ENCODE peak calls at places on chromosomes 13 and 19, in five cellular contexts. K is dermis microvascular lymphatic vessel endothelial cell, G is fibroblast of the conjunctiva, F is hepatic stellate cell, U is uterus. H is an unnamed sample.

GRCh38 chr19:10835089-10835753 is 791 bp downstream of the TMED1 start:
- DNase-seq in K (no peak), G (no peak), F (no peak), U (no peak), H (no peak)

GRCh38 chr13:48629282-48629681 is 24.4 kb upstream of the CYSLTR2 start:
- DNase-seq in K (no peak), G (no peak), F (no peak), U (no peak), H (no peak)

GRCh38 chr19:57362419-57362818 is 932 bp upstream of the TRAPPC2B start:
- DNase-seq in K (no peak), G (no peak), F (no peak), U (no peak), H (no peak)

GRCh38 chr13:40306817-40307216 is 359.6 kb downstream of the FOXO1 start:
- DNase-seq in K (no peak), G (no peak), F (no peak), U (no peak), H (no peak)

GRCh38 chr19:4910594-4911273 is 1.4 kb downstream of the UHRF1 start:
- DNase-seq in K (no peak), G (no peak), F (peak; percentile 69), U (no peak), H (peak; percentile 47)

GRCh38 chr19:1942934-1943555 is 2.1 kb downstream of the CSNK1G2 start:
- DNase-seq in K (no peak), G (no peak), F (no peak), U (no peak), H (no peak)

GRCh38 chr13:110563463-110563774 is 1.9 kb upstream of the RAB20 start:
- DNase-seq in K (no peak), G (no peak), F (no peak), U (no peak), H (no peak)

GRCh38 chr13:41501281-41501680 is 43.9 kb downstream of the RGCC start:
- DNase-seq in K (no peak), G (no peak), F (no peak), U (no peak), H (no peak)

GRCh38 chr19:40280608-40281221 is 4.4 kb downstream of the AKT2 start:
- DNase-seq in K (no peak), G (no peak), F (no peak), U (no peak), H (no peak)

GRCh38 chr19:5539431-5539833 is 28.3 kb downstream of the TINCR start:
- DNase-seq in K (no peak), G (no peak), F (no peak), U (no peak), H (no peak)

GRCh38 chr13:89315287-89315686 is 1644.1 kb downstream of the SLITRK5 start:
- DNase-seq in K (no peak), G (no peak), F (no peak), U (no peak), H (no peak)

GRCh38 chr13:113922412-113923118 is 51.3 kb downstream of the C13orf46 start:
- DNase-seq in K (no peak), G (no peak), F (no peak), U (peak; percentile 6), H (no peak)

GRCh38 chr19:47253970-47254369 is 2.4 kb upstream of the CCDC9 start:
- DNase-seq in K (no peak), G (no peak), F (no peak), U (no peak), H (no peak)

GRCh38 chr19:31314849-31315620 is 34.2 kb downstream of the TSHZ3 start:
- DNase-seq in K (no peak), G (no peak), F (no peak), U (no peak), H (no peak)

GRCh38 chr13:40228486-40228885 is 438.0 kb downstream of the FOXO1 start:
- DNase-seq in K (no peak), G (peak; percentile 24), F (no peak), U (peak; percentile 68), H (no peak)

GRCh38 chr13:51803422-51804294 is at the start of gene DHRS12:
- DNase-seq in K (peak; percentile 48), G (peak; percentile 61), F (peak; percentile 87), U (peak; percentile 94), H (peak; percentile 75)

GRCh38 chr13:81929988-81930387 is 1589.1 kb upstream of the SPRY2 start:
- DNase-seq in K (no peak), G (peak; percentile 24), F (no peak), U (no peak), H (peak; percentile 6)

GRCh38 chr19:35721374-35721773 is 3.6 kb downstream of the KMT2B start:
- DNase-seq in K (no peak), G (no peak), F (no peak), U (no peak), H (no peak)

GRCh38 chr13:27043013-27043412 is 128.6 kb downstream of the USP12 start:
- DNase-seq in K (peak; percentile 35), G (peak; percentile 88), F (peak; percentile 93), U (no peak), H (peak; percentile 83)

GRCh38 chr19:37933965-37934364 is 27.0 kb downstream of the SIPA1L3 start:
- DNase-seq in K (peak; percentile 18), G (peak; percentile 21), F (no peak), U (no peak), H (peak; percentile 83)

GRCh38 chr19:31364956-31365355 is 15.7 kb upstream of the TSHZ3 start:
- DNase-seq in K (no peak), G (no peak), F (no peak), U (no peak), H (no peak)

GRCh38 chr13:107322228-107322627 is 754.3 kb upstream of the ARGLU1 start:
- DNase-seq in K (no peak), G (no peak), F (no peak), U (no peak), H (no peak)

GRCh38 chr13:35530147-35530546 is 53.7 kb upstream of the MAB21L1 start:
- DNase-seq in K (no peak), G (no peak), F (no peak), U (no peak), H (no peak)

GRCh38 chr13:21240586-21240985 is 64.1 kb downstream of the MRPL57 start:
- DNase-seq in K (no peak), G (no peak), F (no peak), U (no peak), H (no peak)

GRCh38 chr19:29292146-29292545 is 79.2 kb upstream of the UQCRFS1 start:
- DNase-seq in K (no peak), G (no peak), F (no peak), U (no peak), H (no peak)

GRCh38 chr19:42634409-42635232 is 39.9 kb upstream of the CEACAM8 start:
- DNase-seq in K (no peak), G (peak; percentile 5), F (peak; percentile 46), U (no peak), H (peak; percentile 27)

GRCh38 chr19:17091758-17092333 is 16.3 kb downstream of the MYO9B start:
- DNase-seq in K (no peak), G (no peak), F (no peak), U (no peak), H (no peak)

GRCh38 chr13:99425485-99426341 is 75.6 kb upstream of the TM9SF2 start:
- DNase-seq in K (no peak), G (no peak), F (no peak), U (no peak), H (no peak)

GRCh38 chr19:16473875-16474397 is 2.2 kb upstream of the EPS15L1 start:
- DNase-seq in K (peak; percentile 38), G (no peak), F (no peak), U (no peak), H (no peak)

GRCh38 chr13:51644649-51645048 is 60.4 kb downstream of the WDFY2 start:
- DNase-seq in K (no peak), G (peak; percentile 55), F (no peak), U (no peak), H (peak; percentile 14)

GRCh38 chr13:73268306-73268705 is 209.5 kb downstream of the KLF5 start:
- DNase-seq in K (no peak), G (peak; percentile 8), F (no peak), U (no peak), H (no peak)

GRCh38 chr13:62653371-62653770 is 1237.7 kb upstream of the PCDH20 start:
- DNase-seq in K (no peak), G (no peak), F (no peak), U (no peak), H (no peak)

GRCh38 chr13:89577301-89577700 is 1770.2 kb upstream of the MIR17HG start:
- DNase-seq in K (no peak), G (no peak), F (no peak), U (no peak), H (no peak)

GRCh38 chr19:51513968-51514367 is 12.4 kb upstream of the SIGLEC12 start:
- DNase-seq in K (no peak), G (no peak), F (no peak), U (no peak), H (no peak)